ENCODE peak calls at places on chromosomes 5 and 9, in seven cellular contexts. L is IMR-90, U is mesendoderm, X is H1, S is trophoblast cell, Q is neuronal stem cell, M is mesenchymal stem cell. J is an unnamed sample.

GRCh38 chr9:81318571-81318970 is 370.8 kb downstream of the TLE1 start:
- DNase-seq in M (peak; percentile 85), Q (no peak), L (peak; percentile 72), U (no peak), X (no peak), S (peak; percentile 2), J (no peak)

GRCh38 chr5:179559280-179560252 is 9.2 kb downstream of the RUFY1 start:
- DNase-seq in X (peak; percentile 91), Q (peak; percentile 96), U (peak; percentile 100), M (peak; percentile 99), L (peak; percentile 98), S (peak; percentile 99), J (peak; percentile 99)

GRCh38 chr9:68896495-68896894 is 117.4 kb downstream of the PRKACG start:
- DNase-seq in S (no peak), X (no peak), U (no peak), Q (no peak), M (no peak), L (no peak), J (no peak)

GRCh38 chr5:115179959-115180709 is 10.4 kb upstream of the TRIM36 start:
- DNase-seq in S (peak; percentile 33), U (peak; percentile 62), M (peak; percentile 27), L (peak; percentile 4), X (peak; percentile 80), Q (peak; percentile 78), J (peak; percentile 77)

GRCh38 chr5:177963966-177964365 is 32.1 kb downstream of the PROP1 start:
- DNase-seq in U (no peak), L (no peak), X (no peak), S (no peak), Q (no peak), M (no peak), J (no peak)

GRCh38 chr5:77849308-77849900 is 73.3 kb upstream of the TBCA start:
- DNase-seq in U (no peak), X (no peak), S (no peak), L (no peak), M (no peak), Q (no peak), J (no peak)

GRCh38 chr5:1051366-1051720 is 42.7 kb downstream of the NKD2 start:
- DNase-seq in M (no peak), L (no peak), Q (no peak), X (no peak), S (no peak), U (no peak), J (no peak)

GRCh38 chr9:2722715-2723114 is 5.4 kb downstream of the KCNV2 start:
- DNase-seq in L (peak; percentile 59), Q (no peak), X (no peak), M (no peak), S (no peak), U (peak; percentile 65), J (peak; percentile 40)

GRCh38 chr9:105679406-105680022 is 14.8 kb upstream of the TMEM38B start:
- DNase-seq in L (no peak), U (no peak), X (no peak), S (no peak), Q (no peak), M (no peak), J (no peak)

GRCh38 chr9:129242971-129243561 is 65.0 kb upstream of the IER5L start:
- DNase-seq in X (no peak), L (peak; percentile 70), U (no peak), M (peak; percentile 34), Q (no peak), S (peak; percentile 49), J (no peak)

GRCh38 chr5:126656397-126657007 is 55.8 kb downstream of the PHAX start:
- DNase-seq in X (no peak), U (peak; percentile 64), S (peak; percentile 69), M (peak; percentile 55), Q (peak; percentile 41), L (peak; percentile 57), J (no peak)

GRCh38 chr9:129414377-129415021 is 206.4 kb downstream of the C9orf50 start:
- DNase-seq in M (peak; percentile 91), L (peak; percentile 63), Q (peak; percentile 81), U (no peak), X (no peak), S (peak; percentile 78), J (no peak)

GRCh38 chr5:139882961-139883539 is 87.4 kb downstream of the PSD2 start:
- DNase-seq in X (no peak), S (no peak), U (no peak), L (no peak), M (no peak), Q (no peak), J (no peak)

GRCh38 chr5:138722518-138722917 is 30.7 kb upstream of the CTNNA1 start:
- DNase-seq in X (no peak), Q (no peak), S (peak; percentile 94), L (no peak), M (no peak), U (no peak), J (peak; percentile 73)

GRCh38 chr5:149264432-149265069 is 7.1 kb upstream of the AFAP1L1 start:
- DNase-seq in U (peak; percentile 81), L (no peak), S (peak; percentile 84), M (no peak), X (peak; percentile 85), Q (peak; percentile 23), J (peak; percentile 89)

GRCh38 chr5:124402144-124402581 is 344.3 kb downstream of the ZNF608 start:
- DNase-seq in X (no peak), M (peak; percentile 78), S (no peak), Q (no peak), U (peak; percentile 17), L (peak; percentile 45), J (no peak)

GRCh38 chr5:72015103-72015548 is 92.1 kb upstream of the MAP1B start:
- DNase-seq in U (no peak), X (no peak), L (peak; percentile 56), M (peak; percentile 36), Q (no peak), S (no peak), J (no peak)

GRCh38 chr9:76560481-76560891 is 101.5 kb downstream of the GCNT1 start:
- DNase-seq in Q (no peak), M (no peak), U (no peak), S (peak; percentile 53), L (peak; percentile 75), X (no peak), J (no peak)

GRCh38 chr5:87383216-87383615 is 29.5 kb downstream of the CCNH start:
- DNase-seq in L (peak; percentile 82), Q (no peak), S (no peak), X (no peak), U (no peak), M (peak; percentile 69), J (no peak)

GRCh38 chr9:78047106-78047505 is 15.5 kb upstream of the GNAQ start:
- DNase-seq in S (no peak), M (no peak), Q (no peak), X (no peak), L (no peak), U (no peak), J (no peak)

GRCh38 chr9:78044886-78045285 is 13.3 kb upstream of the GNAQ start:
- DNase-seq in S (peak; percentile 30), Q (no peak), X (no peak), U (no peak), M (no peak), L (no peak), J (no peak)

GRCh38 chr9:78046120-78046519 is 14.5 kb upstream of the GNAQ start:
- DNase-seq in L (no peak), X (no peak), M (no peak), U (no peak), Q (no peak), S (no peak), J (no peak)

GRCh38 chr9:78053627-78054026 is 22.0 kb upstream of the GNAQ start:
- DNase-seq in S (no peak), U (no peak), Q (no peak), M (no peak), X (no peak), L (no peak), J (no peak)

DNA sequence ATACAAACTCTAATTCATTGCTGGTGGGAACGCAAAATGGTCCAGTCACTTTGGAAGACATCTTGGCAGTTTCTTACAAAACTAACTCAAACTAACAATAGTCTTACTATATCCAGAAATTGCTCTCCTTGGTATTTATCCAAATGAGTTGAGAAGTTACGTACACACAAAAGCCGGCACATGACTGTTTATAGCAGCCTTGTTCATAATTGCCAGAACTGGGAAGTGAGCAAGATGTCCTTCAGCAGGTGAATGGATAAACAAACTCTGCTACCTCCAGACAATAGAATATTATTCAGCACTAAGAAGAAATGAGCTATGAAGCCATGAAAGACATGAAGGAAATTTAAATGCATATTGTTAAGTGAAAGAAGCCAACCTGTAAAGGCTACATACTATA is 17.9 kb upstream of the GNAQ start:
- DNase-seq in L (no peak), X (no peak), S (no peak), M (no peak), Q (no peak), U (no peak), J (no peak)
- H3K18ac ChIP-seq in L (no peak overlapping the region), X (no peak overlapping the region), S (no peak overlapping the region), M (no peak overlapping the region), Q (no peak overlapping the region), U (no peak overlapping the region), J (no peak overlapping the region)

DNA sequence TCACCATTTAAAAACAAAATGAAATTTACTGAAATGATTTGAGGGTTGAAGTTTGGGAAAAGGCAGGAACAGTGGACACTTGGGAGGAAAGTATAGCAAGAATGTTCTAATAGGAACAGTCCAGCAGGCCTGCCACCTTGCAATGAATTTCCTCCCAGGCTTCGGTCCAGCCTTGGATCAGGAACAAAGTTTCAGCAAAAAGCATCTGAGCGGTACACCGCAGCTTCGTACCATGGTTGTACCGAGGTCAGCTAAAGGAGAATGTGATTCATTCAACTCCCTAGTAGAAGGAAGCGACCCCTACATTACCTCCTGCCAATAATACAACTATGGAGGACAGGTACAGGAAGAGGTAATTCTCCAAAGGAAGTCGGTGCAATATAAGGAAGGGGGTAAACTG is 111.4 kb downstream of the ENC1 start:
- DNase-seq in L (no peak), X (no peak), M (no peak), Q (no peak), U (no peak), S (no peak), J (no peak)
- H3K18ac ChIP-seq in L (no peak overlapping the region), X (no peak overlapping the region), M (no peak overlapping the region), Q (no peak overlapping the region), U (no peak overlapping the region), S (no peak overlapping the region), J (no peak overlapping the region)

GRCh38 chr5:56023296-56023695 is 28.5 kb upstream of the IL6ST start:
- DNase-seq in X (no peak), M (no peak), Q (no peak), S (peak; percentile 70), L (no peak), U (no peak), J (no peak)
- H3K18ac ChIP-seq in X (no peak overlapping the region), M (peak overlapping the region; percentile 21), Q (no peak overlapping the region), S (peak overlapping the region; percentile 75), L (peak overlapping the region; percentile 22), U (peak overlapping the region; percentile 56), J (no peak overlapping the region)

GRCh38 chr5:113047733-113048652 is 71.4 kb downstream of the DCP2 start:
- DNase-seq in M (no peak), U (no peak), S (peak; percentile 87), L (no peak), Q (no peak), X (no peak), J (no peak)

GRCh38 chr5:113048931-113049330 is 72.3 kb downstream of the DCP2 start:
- DNase-seq in Q (no peak), S (no peak), M (no peak), L (no peak), X (no peak), U (no peak), J (no peak)

GRCh38 chr5:113050606-113051391 is 74.2 kb downstream of the DCP2 start:
- DNase-seq in Q (no peak), X (no peak), U (no peak), L (peak; percentile 84), S (peak; percentile 9), M (peak; percentile 82), J (no peak)

GRCh38 chr5:113044776-113045175 is 68.2 kb downstream of the DCP2 start:
- DNase-seq in M (no peak), X (no peak), S (no peak), L (no peak), Q (no peak), U (no peak), J (no peak)

GRCh38 chr5:113047234-113047633 is 70.6 kb downstream of the DCP2 start:
- DNase-seq in S (peak; percentile 85), M (no peak), Q (no peak), X (no peak), L (no peak), U (no peak), J (no peak)
- H3K18ac ChIP-seq in S (no peak overlapping the region), M (no peak overlapping the region), Q (no peak overlapping the region), X (no peak overlapping the region), L (no peak overlapping the region), U (no peak overlapping the region), J (no peak overlapping the region)

J was measured in H9.